ENCODE peak calls at places on chromosomes 1 and 21, in five cellular contexts. Q is stimulated activated CD8-positive, alpha-beta memory T cell treated with anti-CD3 and anti-CD28 coated beads, Interleukin-15, amount 100 ng/mL, for 24 hours; W is GM04504; Z is nucleus accumbens; F is MM.1S. V is an unnamed sample.

GRCh38 chr1:145845144-145845513 is 301 bp upstream of the NUDT17 start:
- DNase-seq in F (peak), Z (no peak), W (no peak), Q (no peak), V (peak)

GRCh38 chr1:205270764-205271163 is 43.0 kb downstream of the TMCC2 start:
- DNase-seq in Q (no peak), Z (peak), W (no peak), F (no peak), V (no peak)

GRCh38 chr1:153470707-153471106 is 10.3 kb upstream of the S100A7 start:
- DNase-seq in F (no peak), W (no peak), Z (no peak), Q (no peak), V (no peak)

GRCh38 chr21:46294647-46295176 is 8.6 kb downstream of the YBEY start:
- DNase-seq in Z (no peak), F (no peak), Q (no peak), W (no peak), V (peak)

GRCh38 chr1:177589166-177589565 is 380.7 kb downstream of the SEC16B start:
- DNase-seq in Z (no peak), F (no peak), W (no peak), Q (no peak), V (no peak)

GRCh38 chr1:25615172-25615541 is 1.4 kb upstream of the MAN1C1 start:
- DNase-seq in F (no peak), W (no peak), Q (no peak), Z (no peak), V (no peak)

GRCh38 chr1:51569284-51570062 is 47.4 kb upstream of the OSBPL9 start:
- DNase-seq in Q (no peak), W (no peak), Z (peak), F (peak), V (peak)

GRCh38 chr1:88221396-88221795 is 462.7 kb upstream of the PKN2 start:
- DNase-seq in F (no peak), Z (no peak), W (no peak), Q (no peak), V (no peak)

GRCh38 chr1:20588634-20589225 is at the start of gene CDA:
- DNase-seq in Z (no peak), F (peak), W (no peak), Q (no peak), V (no peak)

GRCh38 chr1:170150921-170151320 is 5.2 kb downstream of the NTMT2 start:
- DNase-seq in F (no peak), W (no peak), Z (no peak), Q (no peak), V (no peak)

GRCh38 chr1:180918519-180918918 is 5.8 kb downstream of the KIAA1614 start:
- DNase-seq in Z (no peak), W (no peak), Q (no peak), F (peak), V (no peak)

GRCh38 chr1:205286335-205286950 is 35.1 kb downstream of the NUAK2 start:
- DNase-seq in W (no peak), Z (no peak), F (peak), Q (peak), V (peak)

GRCh38 chr21:15992171-15992570 is 262.4 kb downstream of the USP25 start:
- DNase-seq in W (no peak), Q (no peak), F (no peak), Z (no peak), V (no peak)